ENCODE peak calls at places on chromosomes 12 and 14, in four cellular contexts. I is astrocyte of the cerebellum, A is HFFc6, G is HFF-Myc. E is an unnamed sample.

GRCh38 chr12:41684997-41685396 is 459.7 kb downstream of the GXYLT1 start:
- DNase-seq in I (no peak), A (no peak), G (no peak), E (no peak)

GRCh38 chr12:79998554-79998953 is 63.7 kb upstream of the PPP1R12A start:
- DNase-seq in I (no peak), A (no peak), G (no peak), E (no peak)

GRCh38 chr12:51593539-51593938 is 2.5 kb downstream of the SCN8A start:
- DNase-seq in I (peak; percentile 48), A (peak; percentile 47), G (peak; percentile 32), E (peak; percentile 35)

GRCh38 chr12:39127401-39127800 is 222.0 kb upstream of the CPNE8 start:
- DNase-seq in I (no peak), A (no peak), G (no peak), E (no peak)

GRCh38 chr12:105921872-105922669 is 216.7 kb downstream of the NUAK1 start:
- DNase-seq in I (no peak), A (no peak), G (no peak), E (no peak)

GRCh38 chr14:56124296-56124695 is 6.1 kb downstream of the PELI2 start:
- DNase-seq in I (no peak), A (peak; percentile 11), G (no peak), E (no peak)

GRCh38 chr12:95741635-95742034 is 48.9 kb downstream of the NTN4 start:
- DNase-seq in I (no peak), A (no peak), G (no peak), E (no peak)

GRCh38 chr12:51070004-51070403 is 13.4 kb downstream of the CSRNP2 start:
- DNase-seq in I (no peak), A (no peak), G (no peak), E (no peak)

GRCh38 chr12:111685322-111685810 is 390 bp downstream of the BRAP start:
- DNase-seq in I (no peak), A (no peak), G (no peak), E (no peak)

GRCh38 chr12:109983432-109984142 is 12.6 kb downstream of the GIT2 start:
- DNase-seq in I (no peak), A (no peak), G (no peak), E (no peak)

GRCh38 chr14:96727076-96727475 is 70.1 kb upstream of the VRK1 start:
- DNase-seq in I (no peak), A (no peak), G (no peak), E (no peak)

GRCh38 chr12:12072064-12072760 is 1.5 kb downstream of the BCL2L14 start:
- DNase-seq in I (no peak), A (no peak), G (no peak), E (no peak)

GRCh38 chr14:23181453-23181852 is 2.0 kb downstream of the SLC7A8 start:
- DNase-seq in I (no peak), A (no peak), G (no peak), E (no peak)

GRCh38 chr14:21941885-21942284 is 268.3 kb upstream of the OR4E1 start:
- DNase-seq in I (no peak), A (no peak), G (no peak), E (no peak)

GRCh38 chr14:21940887-21941855 is 267.6 kb upstream of the OR4E1 start:
- DNase-seq in I (no peak), A (no peak), G (peak; percentile 2), E (no peak)
- TF ChIP-seq CTCF in I (peak; percentile 54), A (peak; percentile 44), G (peak; percentile 43), E (peak; percentile 1)

GRCh38 chr12:100651108-100651507 is 77.6 kb downstream of the GAS2L3 start:
- DNase-seq in I (no peak), A (no peak), G (no peak), E (no peak)
- TF ChIP-seq CTCF in I (peak; percentile 12), A (peak; percentile 49), G (peak; percentile 39), E (peak; percentile 7)

GRCh38 chr14:74502236-74503019 is 8.9 kb downstream of the ISCA2 start:
- DNase-seq in I (no peak), A (peak; percentile 32), G (no peak), E (no peak)

GRCh38 chr14:74501135-74501614 is 7.6 kb downstream of the ISCA2 start:
- DNase-seq in I (peak; percentile 80), A (peak; percentile 46), G (peak; percentile 59), E (peak; percentile 29)

GRCh38 chr14:74501691-74502090 is 8.1 kb downstream of the ISCA2 start:
- DNase-seq in I (no peak), A (no peak), G (no peak), E (no peak)

GRCh38 chr14:74503256-74503972 is 9.8 kb downstream of the ISCA2 start:
- DNase-seq in I (no peak), A (no peak), G (no peak), E (no peak)

GRCh38 chr14:74500417-74501134 is 7.0 kb downstream of the ISCA2 start:
- DNase-seq in I (no peak), A (no peak), G (no peak), E (no peak)
- TF ChIP-seq CTCF in I (no peak), A (no peak), G (no peak), E (no peak)

DNA sequence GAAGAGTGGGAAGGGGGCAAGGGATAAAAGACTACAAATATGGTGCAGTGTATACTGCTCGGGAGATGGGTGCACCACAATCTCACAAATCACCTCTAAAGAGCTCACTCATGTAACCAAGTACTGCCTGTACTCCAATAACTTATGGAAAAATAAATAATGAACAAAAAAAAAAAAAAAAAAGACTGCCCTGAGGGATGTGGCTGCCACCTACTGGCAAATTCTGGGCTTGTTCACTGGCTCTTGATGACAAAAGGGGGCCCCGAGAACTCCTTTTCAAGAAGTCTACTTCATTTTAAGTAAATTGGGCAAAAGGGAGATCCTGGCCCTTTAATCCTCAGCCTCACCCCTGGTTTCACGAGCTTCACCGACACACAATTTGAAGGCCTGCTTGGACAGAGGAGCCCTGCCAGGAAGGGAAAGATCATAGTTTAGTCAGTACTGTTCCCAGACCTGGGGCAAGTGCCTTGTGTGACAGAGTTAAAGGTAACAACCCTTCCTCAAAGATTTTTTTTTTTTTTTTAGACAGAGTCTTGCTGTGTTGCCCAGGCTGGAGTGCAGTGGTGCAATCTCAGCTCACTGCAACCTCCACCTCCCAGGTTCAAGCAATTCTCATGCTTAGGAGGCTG is 26.1 kb upstream of the STAC3 start:
- DNase-seq in I (no peak), A (peak; percentile 47), G (no peak), E (no peak)
- TF ChIP-seq CTCF in I (peak; percentile 47), A (peak; percentile 78), G (peak; percentile 54), E (peak; percentile 44)

GRCh38 chr12:133081408-133081806 is 684 bp downstream of the ZNF140 start:
- DNase-seq in I (no peak), A (no peak), G (no peak), E (no peak)

GRCh38 chr12:133083345-133083744 is 2.6 kb downstream of the ZNF140 start:
- DNase-seq in I (no peak), A (no peak), G (no peak), E (no peak)

GRCh38 chr12:133080051-133080618 is 588 bp upstream of the ZNF140 start:
- DNase-seq in I (peak; percentile 99), A (peak; percentile 97), G (peak; percentile 97), E (peak; percentile 98)

GRCh38 chr12:133080619-133081407 is at the start of gene ZNF140:
- DNase-seq in I (peak; percentile 95), A (peak; percentile 92), G (peak; percentile 89), E (peak; percentile 92)
- TF ChIP-seq CTCF in I (peak; percentile 17), A (peak; percentile 67), G (no peak), E (peak; percentile 1)

DNA sequence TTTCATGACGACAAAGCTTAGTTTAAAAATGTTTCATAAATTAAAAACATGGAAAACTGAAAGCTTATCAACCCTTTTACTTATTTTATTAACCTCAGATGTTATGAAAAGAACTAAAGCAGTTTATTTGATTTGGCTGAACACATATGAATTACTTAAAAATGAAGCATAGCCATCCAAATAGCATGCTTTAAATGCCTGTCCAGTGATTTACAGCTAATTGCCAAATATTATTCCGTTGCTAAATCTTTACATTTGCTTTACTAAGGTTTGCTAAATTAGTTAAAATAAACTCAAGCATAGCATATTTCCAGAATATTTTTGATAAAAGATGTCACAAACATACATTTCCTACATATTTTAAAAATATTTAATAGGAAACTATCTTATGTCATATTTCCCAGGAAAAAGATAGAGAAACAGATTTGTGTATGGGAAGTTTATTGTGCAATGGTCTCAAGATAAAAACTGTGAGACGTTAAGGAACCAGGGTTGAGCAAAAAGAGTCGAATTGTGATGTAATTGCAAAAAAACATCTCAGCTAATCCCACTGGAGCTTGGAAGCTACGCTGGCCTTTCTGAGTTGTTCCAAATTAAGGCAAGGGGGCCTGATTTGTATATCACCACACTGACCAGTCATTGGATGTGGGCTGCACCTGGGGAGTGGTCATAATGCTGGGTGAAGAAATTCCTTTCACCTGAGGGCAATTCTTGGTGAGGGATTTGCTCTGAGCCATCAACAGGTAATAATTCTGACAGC is 25.7 kb downstream of the GPR135 start:
- DNase-seq in I (no peak), A (no peak), G (no peak), E (peak; percentile 37)
- TF ChIP-seq CTCF in I (no peak), A (no peak), G (no peak), E (no peak)

DNA sequence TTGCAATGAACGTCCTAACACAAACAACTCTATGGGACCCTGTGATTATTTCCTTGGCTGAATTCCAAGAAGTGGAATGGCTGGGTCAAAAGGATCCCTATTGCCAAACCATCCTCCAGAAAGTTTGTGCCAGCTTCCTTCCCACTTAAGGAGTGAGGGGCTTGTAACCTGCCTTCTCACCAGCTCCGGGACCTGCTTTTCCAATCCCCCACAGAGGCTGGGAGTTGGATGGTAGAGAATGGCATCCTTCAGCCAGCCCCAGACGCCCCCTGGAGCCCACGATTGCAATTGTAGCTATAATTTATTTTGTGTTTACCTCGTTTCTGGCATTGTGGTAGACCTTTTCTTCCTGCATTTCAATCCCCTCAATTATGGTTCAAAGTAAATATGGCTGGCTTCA is 9.7 kb upstream of the ZDHHC22 start:
- DNase-seq in I (no peak), A (peak; percentile 19), G (no peak), E (no peak)
- TF ChIP-seq CTCF in I (peak; percentile 67), A (peak; percentile 75), G (peak; percentile 73), E (peak; percentile 46)

E was measured in AG09319.